ENCODE peak calls at places on chromosomes 2 and 18, in five cellular contexts. I is brain microvascular endothelial cell; J is PC-9; Z is CD4-positive, alpha-beta memory T cell; C is Peyer's patch. D is an unnamed sample. For H3K36me3, the result is how much of the 10 kb centered on the place peaks cover.

GRCh38 chr2:168920504-168921157 is 19.5 kb downstream of the G6PC2 start:
- DNase-seq in I (no peak), J (no peak), C (no peak), Z (peak), D (no peak)

GRCh38 chr2:178143481-178143880 is 31.2 kb downstream of the RBM45 start:
- DNase-seq in C (no peak), J (no peak), Z (no peak), I (no peak), D (no peak)

GRCh38 chr18:62991959-62992358 is 276.6 kb downstream of the PHLPP1 start:
- DNase-seq in J (no peak), C (no peak), Z (no peak), I (no peak), D (no peak)

GRCh38 chr2:122704109-122704563 is 948.7 kb downstream of the TSN start:
- DNase-seq in Z (no peak), I (no peak), J (no peak), C (no peak), D (no peak)

GRCh38 chr18:12014976-12015696 is 33.8 kb downstream of the IMPA2 start:
- DNase-seq in C (no peak), Z (no peak), J (no peak), I (no peak), D (no peak)

GRCh38 chr2:106932644-106933043 is 46.7 kb upstream of the ST6GAL2 start:
- DNase-seq in J (no peak), Z (no peak), I (no peak), C (no peak), D (no peak)

GRCh38 chr2:226124548-226125011 is 675.0 kb downstream of the IRS1 start:
- DNase-seq in Z (no peak), I (no peak), C (no peak), J (no peak), D (no peak)

GRCh38 chr2:238908960-238909951 is 61.4 kb downstream of the TWIST2 start:
- DNase-seq in C (peak), I (peak), Z (no peak), J (no peak), D (no peak)

GRCh38 chr18:7566244-7566586 is 901 bp upstream of the PTPRM start:
- DNase-seq in C (no peak), J (no peak), Z (no peak), I (no peak), D (no peak)
- H3K27ac ChIP-seq in C (peak), J (no peak), Z (no peak), I (peak), D (peak)

DNA sequence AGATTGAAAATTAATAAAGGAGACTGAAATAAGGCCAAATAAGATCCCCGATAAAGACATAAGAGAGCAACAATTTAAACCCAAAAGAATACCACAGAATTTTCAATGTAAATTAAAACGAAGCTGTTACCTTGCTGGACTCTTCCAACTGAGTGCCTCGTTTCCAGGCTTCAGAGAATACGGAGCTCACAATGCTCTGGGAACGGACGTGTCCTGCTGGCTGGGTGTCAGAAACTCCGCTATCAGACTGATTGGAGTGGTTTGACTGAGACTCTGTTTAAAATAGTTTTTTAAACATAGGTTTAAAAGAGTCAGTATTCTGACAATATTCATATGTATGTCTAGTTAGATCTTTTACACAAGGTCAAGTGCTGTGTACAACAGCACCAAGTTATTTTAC is 90.4 kb downstream of the RAPH1 start:
- DNase-seq in C (no peak), I (no peak), Z (no peak), J (no peak), D (no peak)
- H3K36me3 ChIP-seq in C (under half), I (half or more), Z (under half), J (under half), D (under half)

GRCh38 chr2:195658541-195658890 is 1.5 kb downstream of the SLC39A10 start:
- DNase-seq in J (peak), C (no peak), I (peak), Z (peak), D (no peak)

GRCh38 chr2:195657634-195658540 is 861 bp downstream of the SLC39A10 start:
- DNase-seq in C (peak), I (peak), J (peak), Z (peak), D (peak)

GRCh38 chr2:195662138-195662537 is 5.1 kb downstream of the SLC39A10 start:
- DNase-seq in Z (no peak), I (no peak), J (no peak), C (no peak), D (no peak)

GRCh38 chr2:195659114-195659513 is 2.1 kb downstream of the SLC39A10 start:
- DNase-seq in I (no peak), J (no peak), C (no peak), Z (peak), D (no peak)

DNA sequence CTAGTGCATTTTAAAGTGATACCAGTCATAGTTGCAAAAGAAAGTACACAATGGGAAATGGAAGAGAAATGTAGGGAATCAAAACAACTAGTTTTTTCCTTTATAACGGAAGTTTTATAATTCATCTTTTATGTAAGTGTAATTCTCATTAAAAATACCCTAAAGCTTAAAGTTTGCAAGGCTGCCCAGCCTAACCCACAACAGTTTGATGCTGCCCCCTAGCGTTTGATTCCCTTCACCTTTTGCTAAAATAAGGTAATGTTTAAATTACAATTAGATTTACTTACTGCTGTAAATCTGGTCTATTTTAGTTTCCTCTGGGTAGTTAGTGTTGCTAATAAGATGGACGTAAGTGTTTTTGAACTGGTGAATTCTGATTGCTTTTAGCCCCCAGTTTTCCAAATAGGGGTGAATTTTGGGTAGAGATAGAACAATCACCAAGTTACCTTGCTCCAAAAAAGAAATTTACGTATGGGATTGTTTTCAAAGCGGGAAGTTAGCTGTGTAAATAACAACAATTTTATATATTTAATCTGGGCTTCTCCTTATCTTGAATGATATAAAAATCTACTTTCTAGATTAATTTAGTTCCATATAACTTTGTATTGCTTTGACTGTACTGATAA is 3.4 kb downstream of the SLC39A10 start:
- DNase-seq in Z (peak), C (peak), J (peak), I (peak), D (no peak)
- H3K4me3 ChIP-seq in Z (peak), C (no peak), J (no peak), I (peak), D (no peak)

DNA sequence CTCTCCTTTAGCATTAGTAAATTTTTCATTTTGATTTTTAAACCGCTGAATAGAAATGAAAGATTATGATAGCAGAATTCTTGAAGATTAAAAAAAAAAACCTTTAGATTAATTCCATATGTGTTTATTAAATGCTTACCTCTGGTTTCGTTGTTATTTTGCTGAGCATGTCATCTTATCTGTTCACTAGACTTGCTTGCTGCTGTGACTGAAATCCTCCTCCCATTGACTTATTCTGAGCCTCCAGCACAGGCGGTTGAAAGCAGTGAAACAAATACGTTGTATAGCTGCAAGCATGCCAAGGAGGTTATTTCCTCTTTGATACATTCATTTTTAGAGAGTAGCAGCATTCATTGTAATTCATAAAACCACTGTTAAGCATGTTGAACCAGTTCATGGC is at the start of gene HTR2B:
- DNase-seq in Z (peak), J (no peak), C (no peak), I (no peak), D (no peak)
- H3K27ac ChIP-seq in Z (no peak), J (peak), C (no peak), I (peak), D (no peak)

GRCh38 chr2:62941413-62941812 is 109.2 kb upstream of the OTX1 start:
- DNase-seq in Z (no peak), I (no peak), J (no peak), C (no peak), D (no peak)

GRCh38 chr2:62944362-62944761 is 106.3 kb upstream of the OTX1 start:
- DNase-seq in C (no peak), I (no peak), J (no peak), Z (no peak), D (no peak)

DNA sequence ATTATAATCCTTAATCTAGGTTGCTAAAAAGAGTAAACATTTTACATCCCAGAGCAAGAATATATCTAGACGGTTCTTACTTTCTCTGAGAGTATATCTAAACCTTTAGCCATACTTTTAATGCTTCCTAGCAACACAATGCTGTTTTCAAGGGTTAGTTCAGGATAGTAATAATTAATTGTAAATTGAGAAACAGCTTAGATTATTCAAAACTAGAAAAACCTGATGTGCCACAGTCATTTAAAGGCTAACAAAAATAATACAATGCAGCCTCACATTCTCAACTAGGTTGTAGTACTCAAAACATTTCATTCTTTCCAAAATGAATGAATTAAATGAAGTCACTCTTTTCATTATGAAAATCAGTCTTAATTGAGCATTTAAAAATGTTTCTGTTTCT is 103.2 kb upstream of the OTX1 start:
- DNase-seq in I (no peak), Z (no peak), C (no peak), J (peak), D (no peak)
- H3K36me3 ChIP-seq in I (under half), Z (under half), C (under half), J (under half), D (under half)

GRCh38 chr2:68046224-68046623 is 16.6 kb downstream of the C1D start:
- DNase-seq in J (no peak), Z (no peak), I (no peak), C (no peak), D (no peak)
- H3K4me3 ChIP-seq in J (no peak), Z (no peak), I (no peak), C (no peak), D (no peak)

GRCh38 chr2:171879865-171880264 is 14.2 kb downstream of the SLC25A12 start:
- DNase-seq in J (no peak), I (no peak), Z (no peak), C (no peak), D (no peak)

GRCh38 chr2:171878481-171878993 is 15.5 kb downstream of the SLC25A12 start:
- DNase-seq in Z (no peak), C (no peak), J (no peak), I (peak), D (no peak)

GRCh38 chr2:171880774-171881173 is 13.3 kb downstream of the SLC25A12 start:
- DNase-seq in J (no peak), C (no peak), I (no peak), Z (no peak), D (no peak)

GRCh38 chr2:171883275-171883893 is 10.7 kb downstream of the SLC25A12 start:
- DNase-seq in J (no peak), Z (no peak), I (no peak), C (no peak), D (no peak)

DNA sequence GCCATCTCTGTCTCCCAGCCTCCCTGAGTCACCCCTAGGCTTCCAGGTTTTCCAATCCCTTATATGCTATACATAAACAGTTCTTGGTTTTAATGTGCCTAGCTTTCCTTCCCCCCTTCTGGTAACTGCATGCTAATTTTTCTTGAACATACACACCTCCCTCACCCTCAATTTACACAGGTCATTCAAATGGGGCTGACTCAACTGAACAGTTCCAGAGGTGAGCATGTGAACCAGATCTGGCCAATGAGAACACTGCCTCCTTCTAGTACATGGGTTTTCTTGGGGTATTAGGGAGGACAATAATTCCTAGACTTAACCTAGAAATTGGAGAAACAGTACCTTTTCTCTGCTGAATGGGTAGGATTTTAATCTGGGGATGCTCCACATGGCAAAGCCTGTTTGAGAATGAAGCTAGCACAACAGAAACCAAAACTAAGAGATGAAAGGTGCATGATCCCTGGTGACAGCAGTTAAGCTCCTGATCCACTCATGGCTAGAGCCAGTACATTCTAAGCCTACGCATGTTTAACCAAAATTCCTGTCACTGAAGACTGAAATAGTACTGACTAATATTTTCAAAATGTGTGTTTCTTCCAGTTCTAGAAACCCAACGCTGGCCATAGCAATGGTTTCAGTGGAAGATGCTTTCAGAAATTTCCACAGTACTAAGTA is 11.8 kb downstream of the SLC25A12 start:
- DNase-seq in Z (no peak), J (no peak), C (no peak), I (no peak), D (no peak)
- H3K27ac ChIP-seq in Z (no peak), J (no peak), C (no peak), I (no peak), D (no peak)